ENCODE peak calls at places on chromosomes 16 and 17, in eight cellular contexts. H, C, K, V, T, Y, X and Z are unnamed samples.

GRCh38 chr16:10736926-10737625 is 6.6 kb upstream of the NUBP1 start:
- DNase-seq in H (peak), C (peak), K (peak), V (no peak), T (peak), Y (peak), X (peak), Z (peak)

GRCh38 chr16:75433732-75434413 is 570 bp upstream of the CFDP1 start:
- DNase-seq in H (peak), C (peak), K (peak), V (peak), T (peak), Y (peak), X (peak), Z (peak)

GRCh38 chr16:86122681-86123342 is 223.8 kb downstream of the IRF8 start:
- DNase-seq in H (no peak), C (no peak), K (no peak), V (no peak), T (no peak), Y (no peak), X (no peak), Z (no peak)

GRCh38 chr17:8964801-8965393 is 610 bp downstream of the PIK3R5 start:
- DNase-seq in H (no peak), C (no peak), K (no peak), V (peak), T (no peak), Y (no peak), X (no peak), Z (no peak)

GRCh38 chr17:82631544-82631943 is 16.7 kb downstream of the WDR45B start:
- DNase-seq in H (no peak), C (no peak), K (no peak), V (peak), T (no peak), Y (no peak), X (no peak), Z (no peak)

GRCh38 chr17:79400989-79401703 is 209.7 kb downstream of the RBFOX3 start:
- DNase-seq in H (peak), C (peak), K (peak), V (peak), T (peak), Y (peak), X (peak), Z (peak)

GRCh38 chr17:50203086-50203485 is 1.7 kb upstream of the COL1A1 start:
- DNase-seq in H (no peak), C (no peak), K (peak), V (no peak), T (no peak), Y (no peak), X (no peak), Z (no peak)

GRCh38 chr16:89209522-89210044 is 7.9 kb upstream of the ZNF778 start:
- DNase-seq in H (no peak), C (no peak), K (no peak), V (peak), T (no peak), Y (no peak), X (no peak), Z (no peak)

GRCh38 chr16:62149646-62150045 is 113.4 kb upstream of the CDH8 start:
- DNase-seq in H (no peak), C (no peak), K (peak), V (no peak), T (no peak), Y (no peak), X (peak), Z (no peak)

GRCh38 chr17:28169621-28170349 is 127.3 kb downstream of the NLK start:
- DNase-seq in H (no peak), C (no peak), K (no peak), V (no peak), T (no peak), Y (no peak), X (no peak), Z (no peak)

GRCh38 chr17:17710728-17711541 is 29.7 kb downstream of the RAI1 start:
- DNase-seq in H (peak), C (no peak), K (peak), V (peak), T (peak), Y (no peak), X (peak), Z (peak)

GRCh38 chr17:71168083-71168741 is 952.6 kb upstream of the SOX9 start:
- DNase-seq in H (no peak), C (no peak), K (no peak), V (no peak), T (no peak), Y (no peak), X (no peak), Z (no peak)

GRCh38 chr17:10649031-10649430 is 8.1 kb downstream of the MYH3 start:
- DNase-seq in H (no peak), C (no peak), K (no peak), V (no peak), T (no peak), Y (no peak), X (no peak), Z (no peak)

GRCh38 chr16:50634947-50635346 is 46.2 kb downstream of the SNX20 start:
- DNase-seq in H (no peak), C (no peak), K (no peak), V (no peak), T (no peak), Y (no peak), X (no peak), Z (no peak)

GRCh38 chr16:69651217-69651616 is 75.1 kb downstream of the NQO1 start:
- DNase-seq in H (no peak), C (no peak), K (no peak), V (no peak), T (no peak), Y (no peak), X (no peak), Z (no peak)

GRCh38 chr16:4266372-4266771 is 6.5 kb downstream of the TFAP4 start:
- DNase-seq in H (no peak), C (no peak), K (peak), V (no peak), T (no peak), Y (no peak), X (no peak), Z (no peak)

GRCh38 chr17:73401911-73402310 is 90.1 kb upstream of the CDC42EP4 start:
- DNase-seq in H (peak), C (no peak), K (no peak), V (peak), T (peak), Y (no peak), X (peak), Z (no peak)

GRCh38 chr17:64133546-64134215 is 3.7 kb upstream of the ERN1 start:
- DNase-seq in H (peak), C (no peak), K (peak), V (no peak), T (no peak), Y (no peak), X (peak), Z (peak)

GRCh38 chr17:75078097-75079022 is 9.4 kb upstream of the SLC16A5 start:
- DNase-seq in H (no peak), C (no peak), K (peak), V (peak), T (no peak), Y (no peak), X (peak), Z (no peak)

GRCh38 chr16:19582050-19582784 is 26.7 kb downstream of the VPS35L start:
- DNase-seq in H (no peak), C (no peak), K (no peak), V (no peak), T (no peak), Y (no peak), X (no peak), Z (no peak)

GRCh38 chr17:48676963-48677558 is 45.3 kb downstream of the PRAC1 start:
- DNase-seq in H (no peak), C (no peak), K (no peak), V (no peak), T (no peak), Y (no peak), X (no peak), Z (no peak)

GRCh38 chr17:12024332-12024731 is 3.7 kb downstream of the MAP2K4 start:
- DNase-seq in H (no peak), C (no peak), K (peak), V (no peak), T (no peak), Y (no peak), X (peak), Z (no peak)

GRCh38 chr16:30351586-30352419 is 3.3 kb downstream of the CD2BP2 start:
- DNase-seq in H (peak), C (no peak), K (peak), V (peak), T (peak), Y (no peak), X (peak), Z (no peak)

GRCh38 chr16:87824991-87825841 is 44.1 kb downstream of the SLC7A5 start:
- DNase-seq in H (no peak), C (no peak), K (no peak), V (no peak), T (no peak), Y (no peak), X (no peak), Z (no peak)

GRCh38 chr17:82329683-82330321 is 3.8 kb downstream of the SECTM1 start:
- DNase-seq in H (no peak), C (no peak), K (no peak), V (no peak), T (no peak), Y (no peak), X (no peak), Z (no peak)

GRCh38 chr17:39662551-39663339 is 2.4 kb upstream of the TCAP start:
- DNase-seq in H (no peak), C (no peak), K (no peak), V (no peak), T (no peak), Y (no peak), X (no peak), Z (no peak)